ENCODE peak calls at places on chromosomes 16 and 17, in nine cellular contexts. One of them, this sample, is unnamed.
A peak's percentile ranks its signal among the peaks of the same experiment; 100 is the strongest.

GRCh38 chr16:65038125-65038524 is 83.7 kb downstream of the CDH11 start:
- DNase-seq in suprapubic skin: no peak
- DNase-seq in uterus: no peak
- DNase-seq in A549: no peak
- DNase-seq in heart left ventricle: no peak
- DNase-seq in erythroblast: no peak
- DNase-seq in stomach: no peak
- DNase-seq in HCT116: no peak
- DNase-seq in testis: no peak
- DNase-seq in this sample: no peak

GRCh38 chr17:80169784-80170500 is at the start of gene CARD14:
- DNase-seq in stomach: peak; percentile 57
- DNase-seq in erythroblast: no peak
- DNase-seq in HCT116: no peak
- DNase-seq in testis: no peak
- DNase-seq in uterus: no peak
- DNase-seq in heart left ventricle: no peak
- DNase-seq in A549: no peak
- DNase-seq in suprapubic skin: no peak
- DNase-seq in this sample: no peak

GRCh38 chr16:85306071-85306792 is 194.0 kb upstream of the CIBAR2 start:
- DNase-seq in A549: no peak
- DNase-seq in stomach: peak; percentile 93
- DNase-seq in HCT116: peak; percentile 65
- DNase-seq in suprapubic skin: peak; percentile 95
- DNase-seq in heart left ventricle: peak; percentile 79
- DNase-seq in testis: peak; percentile 92
- DNase-seq in uterus: peak; percentile 97
- DNase-seq in erythroblast: peak; percentile 78
- DNase-seq in this sample: peak; percentile 96

GRCh38 chr16:77786448-77786847 is 1.9 kb upstream of the VAT1L start:
- DNase-seq in uterus: no peak
- DNase-seq in stomach: no peak
- DNase-seq in HCT116: no peak
- DNase-seq in heart left ventricle: no peak
- DNase-seq in testis: no peak
- DNase-seq in suprapubic skin: no peak
- DNase-seq in A549: no peak
- DNase-seq in erythroblast: no peak
- DNase-seq in this sample: no peak

GRCh38 chr16:67198238-67198734 is 645 bp upstream of the ELMO3 start:
- DNase-seq in erythroblast: no peak
- DNase-seq in testis: peak; percentile 66
- DNase-seq in HCT116: peak; percentile 64
- DNase-seq in uterus: no peak
- DNase-seq in A549: peak; percentile 93
- DNase-seq in stomach: peak; percentile 68
- DNase-seq in heart left ventricle: no peak
- DNase-seq in suprapubic skin: no peak
- DNase-seq in this sample: no peak

GRCh38 chr16:32116080-32116479 is 137.0 kb upstream of the TP53TG3D start:
- DNase-seq in testis: peak; percentile 10
- DNase-seq in suprapubic skin: no peak
- DNase-seq in A549: no peak
- DNase-seq in HCT116: no peak
- DNase-seq in heart left ventricle: no peak
- DNase-seq in erythroblast: no peak
- DNase-seq in stomach: no peak
- DNase-seq in uterus: no peak
- DNase-seq in this sample: no peak

GRCh38 chr17:61363601-61364462 is 35.8 kb upstream of the TBX2 start:
- DNase-seq in suprapubic skin: no peak
- DNase-seq in A549: no peak
- DNase-seq in stomach: no peak
- DNase-seq in testis: no peak
- DNase-seq in uterus: no peak
- DNase-seq in heart left ventricle: no peak
- DNase-seq in HCT116: no peak
- DNase-seq in erythroblast: no peak
- DNase-seq in this sample: no peak

GRCh38 chr17:39769974-39770587 is 32.3 kb downstream of the GRB7 start:
- DNase-seq in HCT116: peak; percentile 63
- DNase-seq in suprapubic skin: no peak
- DNase-seq in erythroblast: no peak
- DNase-seq in A549: no peak
- DNase-seq in heart left ventricle: no peak
- DNase-seq in uterus: no peak
- DNase-seq in stomach: no peak
- DNase-seq in testis: no peak
- DNase-seq in this sample: no peak

GRCh38 chr17:12637015-12637414 is 28.7 kb upstream of the MYOCD start:
- DNase-seq in suprapubic skin: no peak
- DNase-seq in heart left ventricle: no peak
- DNase-seq in erythroblast: no peak
- DNase-seq in A549: peak; percentile 56
- DNase-seq in stomach: no peak
- DNase-seq in HCT116: no peak
- DNase-seq in testis: no peak
- DNase-seq in uterus: no peak
- DNase-seq in this sample: no peak

GRCh38 chr16:35730251-35730650 is 2270.8 kb downstream of the TP53TG3F start:
- DNase-seq in stomach: no peak
- DNase-seq in erythroblast: no peak
- DNase-seq in suprapubic skin: no peak
- DNase-seq in testis: no peak
- DNase-seq in A549: no peak
- DNase-seq in HCT116: no peak
- DNase-seq in uterus: no peak
- DNase-seq in heart left ventricle: no peak
- DNase-seq in this sample: no peak

GRCh38 chr17:47695664-47696376 is 1.9 kb downstream of the TBKBP1 start:
- DNase-seq in testis: no peak
- DNase-seq in heart left ventricle: no peak
- DNase-seq in HCT116: no peak
- DNase-seq in A549: no peak
- DNase-seq in uterus: peak; percentile 22
- DNase-seq in suprapubic skin: no peak
- DNase-seq in stomach: no peak
- DNase-seq in erythroblast: no peak
- DNase-seq in this sample: peak; percentile 46
- TF ChIP-seq POLR2A in testis: no peak
- TF ChIP-seq POLR2A in heart left ventricle: no peak
- TF ChIP-seq POLR2A in HCT116: no peak
- TF ChIP-seq POLR2A in A549: no peak
- TF ChIP-seq POLR2A in uterus: no peak
- TF ChIP-seq POLR2A in suprapubic skin: no peak
- TF ChIP-seq POLR2A in stomach: no peak
- TF ChIP-seq POLR2A in erythroblast: no peak
- TF ChIP-seq POLR2A in this sample: no peak

DNA sequence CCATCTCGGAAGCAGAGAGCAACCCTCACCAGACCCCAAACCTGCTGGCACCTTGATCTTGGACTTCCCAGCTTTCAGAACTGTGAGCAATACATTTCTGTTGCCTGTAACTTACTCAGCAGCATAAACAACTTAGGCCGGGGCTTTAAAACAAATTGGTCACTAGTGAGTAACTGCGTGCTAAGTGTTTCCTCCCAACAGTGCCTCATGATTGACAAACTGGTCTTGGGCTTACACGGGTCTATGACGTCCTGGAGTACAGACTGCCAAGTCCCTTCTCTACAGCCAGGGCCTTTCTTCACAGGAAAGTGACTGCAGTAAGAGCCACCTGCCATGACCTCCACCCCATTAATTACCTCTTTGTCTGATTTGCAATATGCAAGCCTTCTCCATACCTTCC is 136.7 kb downstream of the XYLT1 start:
- DNase-seq in stomach: no peak
- DNase-seq in testis: no peak
- DNase-seq in erythroblast: no peak
- DNase-seq in uterus: no peak
- DNase-seq in suprapubic skin: no peak
- DNase-seq in A549: no peak
- DNase-seq in heart left ventricle: peak; percentile 66
- DNase-seq in HCT116: no peak
- DNase-seq in this sample: no peak
- TF ChIP-seq POLR2A in stomach: no peak
- TF ChIP-seq POLR2A in testis: no peak
- TF ChIP-seq POLR2A in erythroblast: no peak
- TF ChIP-seq POLR2A in uterus: no peak
- TF ChIP-seq POLR2A in suprapubic skin: no peak
- TF ChIP-seq POLR2A in A549: no peak
- TF ChIP-seq POLR2A in heart left ventricle: no peak
- TF ChIP-seq POLR2A in HCT116: no peak
- TF ChIP-seq POLR2A in this sample: no peak

GRCh38 chr16:28927815-28928214 is 2.8 kb upstream of the RABEP2 start:
- DNase-seq in HCT116: no peak
- DNase-seq in erythroblast: no peak
- DNase-seq in suprapubic skin: no peak
- DNase-seq in A549: no peak
- DNase-seq in stomach: no peak
- DNase-seq in heart left ventricle: no peak
- DNase-seq in testis: no peak
- DNase-seq in uterus: no peak
- DNase-seq in this sample: no peak

GRCh38 chr16:28924399-28924761 is 658 bp downstream of the RABEP2 start:
- DNase-seq in testis: no peak
- DNase-seq in heart left ventricle: no peak
- DNase-seq in uterus: no peak
- DNase-seq in erythroblast: no peak
- DNase-seq in HCT116: no peak
- DNase-seq in A549: no peak
- DNase-seq in stomach: no peak
- DNase-seq in suprapubic skin: no peak
- DNase-seq in this sample: no peak

GRCh38 chr16:28924762-28925385 is at the start of gene RABEP2:
- DNase-seq in suprapubic skin: peak; percentile 95
- DNase-seq in heart left ventricle: peak; percentile 93
- DNase-seq in uterus: peak; percentile 96
- DNase-seq in testis: peak; percentile 95
- DNase-seq in HCT116: peak; percentile 92
- DNase-seq in stomach: peak; percentile 100
- DNase-seq in erythroblast: peak; percentile 90
- DNase-seq in A549: peak; percentile 97
- DNase-seq in this sample: peak; percentile 77

GRCh38 chr16:28923652-28924398 is 1.2 kb downstream of the RABEP2 start:
- DNase-seq in heart left ventricle: no peak
- DNase-seq in testis: peak; percentile 30
- DNase-seq in A549: no peak
- DNase-seq in HCT116: no peak
- DNase-seq in uterus: no peak
- DNase-seq in erythroblast: no peak
- DNase-seq in stomach: peak; percentile 29
- DNase-seq in suprapubic skin: peak; percentile 59
- DNase-seq in this sample: no peak

DNA sequence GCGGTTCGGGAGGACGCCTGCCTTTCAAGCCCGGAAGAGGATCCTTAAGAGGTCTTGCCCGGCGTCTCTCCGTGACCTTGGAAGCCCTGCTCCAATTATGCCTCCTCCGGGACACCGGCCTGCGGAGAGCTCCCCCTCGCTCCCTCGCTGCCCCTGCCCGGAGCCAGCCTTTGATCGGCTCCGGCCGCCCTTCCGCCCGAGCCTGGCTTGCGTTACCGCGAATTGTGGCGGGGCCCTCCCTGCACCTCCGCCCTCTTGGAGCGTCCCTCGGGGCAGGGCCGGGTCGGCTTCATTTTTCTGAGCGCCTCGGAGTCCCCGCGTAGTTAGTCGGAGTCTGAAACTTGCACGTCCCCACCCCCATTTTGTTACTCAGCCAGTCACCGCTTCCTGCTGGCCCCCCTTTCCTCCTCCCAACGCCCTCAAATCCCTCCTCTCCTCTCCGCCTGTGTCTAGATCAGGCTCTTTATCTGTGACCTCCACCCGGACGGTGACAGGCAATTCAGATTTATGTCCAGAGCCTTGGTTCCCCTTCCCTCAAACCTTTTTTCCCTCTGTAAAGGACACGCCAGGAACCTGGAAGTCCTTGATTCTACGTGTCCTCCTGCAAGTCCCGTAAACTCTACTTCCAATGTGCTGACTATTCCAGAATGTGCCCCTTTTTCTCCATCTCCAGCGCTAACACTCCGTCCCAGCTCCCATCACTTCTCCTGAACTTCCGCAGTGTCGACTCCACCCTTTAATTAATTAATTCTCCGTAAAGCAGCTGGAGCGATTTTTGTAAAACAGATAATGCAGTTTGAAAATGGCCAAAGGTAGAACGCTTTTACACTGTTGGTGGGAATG is 569 bp upstream of the RABEP2 start:
- DNase-seq in uterus: peak; percentile 77
- DNase-seq in heart left ventricle: peak; percentile 90
- DNase-seq in testis: peak; percentile 80
- DNase-seq in suprapubic skin: peak; percentile 95
- DNase-seq in HCT116: peak; percentile 54
- DNase-seq in erythroblast: peak; percentile 89
- DNase-seq in A549: peak; percentile 67
- DNase-seq in stomach: peak; percentile 62
- DNase-seq in this sample: peak; percentile 66
- TF ChIP-seq POLR2A in uterus: peak; percentile 30
- TF ChIP-seq POLR2A in heart left ventricle: no peak
- TF ChIP-seq POLR2A in testis: no peak
- TF ChIP-seq POLR2A in suprapubic skin: no peak
- TF ChIP-seq POLR2A in HCT116: peak; percentile 63
- TF ChIP-seq POLR2A in erythroblast: no peak
- TF ChIP-seq POLR2A in A549: peak; percentile 44
- TF ChIP-seq POLR2A in stomach: no peak
- TF ChIP-seq POLR2A in this sample: peak; percentile 7

DNA sequence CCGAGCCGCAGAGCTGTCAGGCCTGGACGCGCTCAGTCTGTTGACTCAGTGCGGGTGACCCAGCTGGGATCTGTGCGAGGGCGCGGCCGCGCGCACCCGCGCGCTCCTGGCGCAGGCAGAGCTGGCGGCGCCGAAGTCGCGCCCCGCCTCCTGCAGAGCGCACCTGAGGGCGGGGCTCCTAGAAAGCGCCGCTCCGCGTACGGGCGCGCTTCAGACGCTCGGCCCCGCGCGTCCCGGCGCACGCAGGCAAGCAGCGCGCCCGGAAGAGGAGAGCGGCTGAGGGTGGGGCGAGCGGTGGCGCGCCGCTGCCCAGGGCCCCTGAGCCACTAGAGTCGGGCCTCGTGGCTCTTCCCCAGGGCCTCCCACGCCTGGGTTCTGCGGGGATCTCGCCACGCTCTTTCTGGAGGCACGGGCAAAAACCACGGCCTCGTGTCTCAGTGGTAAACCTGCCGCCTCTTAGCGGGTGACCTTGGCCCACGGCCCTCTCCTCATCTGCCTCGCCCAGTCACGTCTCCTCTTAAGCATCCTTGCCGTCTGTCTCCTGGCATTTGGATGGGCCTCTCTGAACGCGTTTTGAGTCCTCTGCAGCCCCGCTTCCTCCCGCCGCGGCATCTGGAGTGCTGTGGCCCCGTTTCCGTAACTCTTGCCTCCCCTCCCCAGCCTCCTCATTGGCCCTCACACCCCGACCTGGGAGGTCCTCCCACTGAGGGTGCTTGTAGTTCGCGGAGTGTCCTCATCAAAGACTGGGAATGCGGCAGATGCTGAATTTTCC is at the start of gene ABCA5:
- DNase-seq in erythroblast: peak; percentile 90
- DNase-seq in suprapubic skin: peak; percentile 89
- DNase-seq in A549: peak; percentile 93
- DNase-seq in stomach: peak; percentile 95
- DNase-seq in testis: peak; percentile 92
- DNase-seq in HCT116: peak; percentile 89
- DNase-seq in uterus: peak; percentile 82
- DNase-seq in heart left ventricle: peak; percentile 88
- DNase-seq in this sample: peak; percentile 91
- TF ChIP-seq POLR2A in erythroblast: peak; percentile 86
- TF ChIP-seq POLR2A in suprapubic skin: peak; percentile 39
- TF ChIP-seq POLR2A in A549: peak; percentile 90
- TF ChIP-seq POLR2A in stomach: no peak
- TF ChIP-seq POLR2A in testis: peak; percentile 51
- TF ChIP-seq POLR2A in HCT116: peak; percentile 68
- TF ChIP-seq POLR2A in uterus: peak; percentile 89
- TF ChIP-seq POLR2A in heart left ventricle: no peak
- TF ChIP-seq POLR2A in this sample: peak; percentile 99

This sample was measured in gastrocnemius medialis.